ENCODE peak calls at places on chromosomes 7 and 10, in eight cellular contexts. N, U, R, K, D, J, P and M are unnamed samples.

GRCh38 chr10:64659311-64659710 is 1138.1 kb downstream of the REEP3 start:
- DNase-seq in K (peak), R (no peak), U (no peak), D (no peak), J (no peak), P (no peak), N (no peak), M (no peak)

GRCh38 chr7:157568785-157569584 is 232.2 kb downstream of the DNAJB6 start:
- DNase-seq in P (no peak), K (no peak), U (no peak), R (peak), N (peak), J (peak), D (no peak), M (no peak)

GRCh38 chr7:131011976-131012375 is 278.0 kb upstream of the KLF14 start:
- DNase-seq in J (no peak), P (peak), U (no peak), D (peak), R (no peak), K (peak), N (peak), M (peak)

GRCh38 chr7:84697506-84697905 is 489.4 kb downstream of the SEMA3D start:
- DNase-seq in P (peak), D (no peak), R (no peak), N (peak), K (peak), J (no peak), U (no peak), M (peak)

GRCh38 chr7:41170466-41170865 is 532.4 kb downstream of the INHBA start:
- DNase-seq in R (no peak), J (no peak), D (peak), K (no peak), N (no peak), P (peak), U (no peak), M (no peak)

GRCh38 chr10:6154566-6154965 is 48.2 kb upstream of the PFKFB3 start:
- DNase-seq in U (no peak), J (no peak), N (no peak), K (no peak), D (no peak), R (no peak), P (no peak), M (no peak)

GRCh38 chr10:3658766-3659165 is 126.2 kb downstream of the KLF6 start:
- DNase-seq in K (peak), R (no peak), P (no peak), D (no peak), U (no peak), N (no peak), J (no peak), M (no peak)

GRCh38 chr10:86260564-86260963 is 106.0 kb downstream of the GRID1 start:
- DNase-seq in N (no peak), P (no peak), R (no peak), U (no peak), D (no peak), K (no peak), J (no peak), M (no peak)